ENCODE peak calls at places on chromosomes 3 and 15, in four cellular contexts. Q is NAMALWA, S is ureter, B is D341Med. F is an unnamed sample.

GRCh38 chr3:185856652-185857051 is 31.8 kb upstream of the IGF2BP2 start:
- DNase-seq in Q (no peak), B (no peak), S (no peak), F (no peak)

GRCh38 chr3:105277656-105278055 is 89.1 kb upstream of the ALCAM start:
- DNase-seq in B (no peak), S (no peak), Q (no peak), F (no peak)

GRCh38 chr3:46496745-46497555 is 826 bp upstream of the RTP3 start:
- DNase-seq in Q (peak; percentile 32), S (no peak), B (no peak), F (peak; percentile 77)

GRCh38 chr3:168121175-168121853 is 25.6 kb upstream of the GOLIM4 start:
- DNase-seq in B (no peak), S (no peak), Q (no peak), F (no peak)

GRCh38 chr15:96585634-96586386 is 255.3 kb downstream of the NR2F2 start:
- DNase-seq in S (no peak), B (no peak), Q (no peak), F (no peak)

GRCh38 chr15:101045236-101045646 is 126.1 kb downstream of the LRRK1 start:
- DNase-seq in S (peak; percentile 68), B (peak; percentile 5), Q (no peak), F (peak; percentile 91)

GRCh38 chr3:72129384-72130094 is 344.6 kb upstream of the PROK2 start:
- DNase-seq in S (no peak), B (no peak), Q (no peak), F (no peak)

GRCh38 chr15:100093211-100094126 is 248.3 kb downstream of the ADAMTS17 start:
- DNase-seq in S (no peak), B (no peak), Q (no peak), F (peak; percentile 67)

GRCh38 chr15:101448336-101448735 is 41.2 kb downstream of the PCSK6 start:
- DNase-seq in Q (no peak), B (no peak), S (no peak), F (no peak)

GRCh38 chr3:71152039-71152891 is 431.3 kb downstream of the FOXP1 start:
- DNase-seq in S (no peak), B (no peak), Q (no peak), F (no peak)

GRCh38 chr15:75725021-75725718 is 12.5 kb upstream of the CSPG4 start:
- DNase-seq in B (no peak), S (no peak), Q (no peak), F (no peak)

GRCh38 chr3:114650808-114651207 is 357.0 kb downstream of the TIGIT start:
- DNase-seq in S (no peak), Q (no peak), B (no peak), F (no peak)

GRCh38 chr15:61008915-61009314 is 220.2 kb downstream of the RORA start:
- DNase-seq in S (no peak), Q (no peak), B (no peak), F (no peak)

GRCh38 chr15:96418146-96418545 is 87.6 kb downstream of the NR2F2 start:
- DNase-seq in B (no peak), Q (no peak), S (no peak), F (no peak)

GRCh38 chr3:152278674-152279427 is 10.1 kb downstream of the MBNL1 start:
- DNase-seq in Q (peak; percentile 33), B (no peak), S (no peak), F (no peak)

GRCh38 chr3:165336786-165337185 is 140.6 kb upstream of the SLITRK3 start:
- DNase-seq in S (no peak), B (no peak), Q (no peak), F (no peak)

GRCh38 chr3:156492801-156493261 is 62.1 kb downstream of the SSR3 start:
- DNase-seq in S (no peak), B (no peak), Q (no peak), F (no peak)

GRCh38 chr3:38000965-38001455 is 10.4 kb downstream of the VILL start:
- DNase-seq in Q (no peak), B (no peak), S (no peak), F (no peak)

GRCh38 chr3:143121240-143122088 is 1.9 kb downstream of the CHST2 start:
- DNase-seq in B (peak; percentile 86), Q (peak; percentile 25), S (peak; percentile 58), F (no peak)

GRCh38 chr3:134381836-134382442 is 7.7 kb upstream of the AMOTL2 start:
- DNase-seq in S (peak; percentile 88), Q (no peak), B (no peak), F (no peak)

GRCh38 chr3:161800985-161801559 is 304.5 kb downstream of the OTOL1 start:
- DNase-seq in B (no peak), Q (no peak), S (no peak), F (no peak)

GRCh38 chr3:128559486-128560225 is 66.7 kb upstream of the GATA2 start:
- DNase-seq in S (peak; percentile 64), Q (no peak), B (no peak), F (no peak)

GRCh38 chr3:66633982-66634381 is 133.2 kb upstream of the LRIG1 start:
- DNase-seq in B (no peak), S (no peak), Q (no peak), F (no peak)

GRCh38 chr3:184541886-184542562 is 19.6 kb upstream of the EPHB3 start:
- DNase-seq in B (peak; percentile 17), S (peak; percentile 39), Q (no peak), F (peak; percentile 80)

GRCh38 chr3:100245932-100246331 is 14.9 kb upstream of the TBC1D23 start:
- DNase-seq in B (no peak), S (no peak), Q (no peak), F (no peak)

GRCh38 chr15:41474941-41475340 is 18.7 kb upstream of the ITPKA start:
- DNase-seq in Q (no peak), S (no peak), B (no peak), F (no peak)